ENCODE peak calls at places on chromosomes 6 and 20, in four cellular contexts. K is right lobe of liver, P is fibroblast of pulmonary artery, R is fibroblast of the aortic adventitia. D is an unnamed sample.

GRCh38 chr6:3292431-3293197 is 33.9 kb downstream of the PSMG4 start:
- DNase-seq in K (no peak), P (no peak), R (no peak), D (no peak)

GRCh38 chr6:43205849-43206248 is 23.4 kb downstream of the DNPH1 start:
- DNase-seq in K (no peak), P (no peak), R (no peak), D (no peak)

GRCh38 chr6:34513628-34514027 is 42.5 kb downstream of the SPDEF start:
- DNase-seq in K (peak; percentile 24), P (no peak), R (no peak), D (no peak)

GRCh38 chr20:21398505-21399057 is 1.3 kb upstream of the NKX2-4 start:
- DNase-seq in K (no peak), P (no peak), R (no peak), D (no peak)

GRCh38 chr6:165864925-165865324 is 201.9 kb upstream of the PDE10A start:
- DNase-seq in K (no peak), P (no peak), R (no peak), D (no peak)

GRCh38 chr20:32140603-32141002 is 31.1 kb downstream of the TM9SF4 start:
- DNase-seq in K (no peak), P (no peak), R (no peak), D (no peak)

GRCh38 chr6:132929141-132929540 is 114.8 kb downstream of the RPS12 start:
- DNase-seq in K (no peak), P (no peak), R (no peak), D (no peak)

GRCh38 chr6:14272111-14273085 is 154.8 kb downstream of the CD83 start:
- DNase-seq in K (no peak), P (peak; percentile 45), R (peak; percentile 84), D (peak; percentile 10)

GRCh38 chr6:42372699-42373098 is 79.0 kb downstream of the TRERF1 start:
- DNase-seq in K (no peak), P (no peak), R (no peak), D (no peak)

GRCh38 chr6:9504191-9504590 is 910.7 kb downstream of the TFAP2A start:
- DNase-seq in K (no peak), P (no peak), R (no peak), D (no peak)

GRCh38 chr6:44527961-44528644 is 140.6 kb downstream of the CDC5L start:
- DNase-seq in K (no peak), P (no peak), R (no peak), D (no peak)

GRCh38 chr20:10005885-10006284 is 28.9 kb upstream of the ANKEF1 start:
- DNase-seq in K (no peak), P (no peak), R (no peak), D (no peak)

GRCh38 chr20:18004389-18005031 is 35.7 kb downstream of the MGME1 start:
- DNase-seq in K (no peak), P (peak; percentile 22), R (peak; percentile 16), D (peak; percentile 41)

GRCh38 chr6:139801571-139802321 is 427.3 kb upstream of the CITED2 start:
- DNase-seq in K (no peak), P (peak; percentile 51), R (peak; percentile 16), D (peak; percentile 36)

GRCh38 chr6:26064619-26065257 is 22.5 kb upstream of the HFE start:
- DNase-seq in K (no peak), P (peak; percentile 75), R (peak; percentile 69), D (peak; percentile 63)

GRCh38 chr20:11917663-11918062 is at the start of gene BTBD3:
- DNase-seq in K (no peak), P (peak; percentile 77), R (peak; percentile 78), D (peak; percentile 76)

GRCh38 chr6:45835725-45836437 is 179.8 kb downstream of the CLIC5 start:
- DNase-seq in K (no peak), P (no peak), R (no peak), D (no peak)

GRCh38 chr6:84791233-84791632 is 26.8 kb upstream of the TBX18 start:
- DNase-seq in K (no peak), P (peak; percentile 78), R (peak; percentile 23), D (peak; percentile 83)

GRCh38 chr6:79544939-79545450 is 7.8 kb upstream of the LCA5 start:
- DNase-seq in K (peak; percentile 58), P (peak; percentile 100), R (peak; percentile 97), D (peak; percentile 99)

GRCh38 chr6:159490298-159490937 is 202.6 kb downstream of the SOD2 start:
- DNase-seq in K (no peak), P (no peak), R (no peak), D (peak; percentile 12)

GRCh38 chr6:168700880-168701279 is 259.9 kb downstream of the SMOC2 start:
- DNase-seq in K (no peak), P (no peak), R (no peak), D (no peak)

GRCh38 chr6:131823276-131823902 is 15.6 kb downstream of the ENPP1 start:
- DNase-seq in K (no peak), P (no peak), R (no peak), D (no peak)

GRCh38 chr6:117440558-117441525 is 15.1 kb upstream of the ROS1 start:
- DNase-seq in K (no peak), P (peak; percentile 72), R (peak; percentile 78), D (peak; percentile 99)

GRCh38 chr6:19812512-19813119 is 24.6 kb upstream of the ID4 start:
- DNase-seq in K (no peak), P (peak; percentile 81), R (peak; percentile 83), D (peak; percentile 61)

GRCh38 chr6:149449831-149450678 is 34.8 kb downstream of the ZC3H12D start:
- DNase-seq in K (no peak), P (no peak), R (no peak), D (no peak)

GRCh38 chr6:17032595-17033591 is 69.0 kb upstream of the STMND1 start:
- DNase-seq in K (no peak), P (peak; percentile 97), R (peak; percentile 96), D (peak; percentile 96)

GRCh38 chr6:53581161-53581560 is 36.3 kb upstream of the GCLC start:
- DNase-seq in K (no peak), P (peak; percentile 21), R (peak; percentile 57), D (peak; percentile 90)

GRCh38 chr6:20757761-20758160 is 223.5 kb downstream of the CDKAL1 start:
- DNase-seq in K (no peak), P (no peak), R (peak; percentile 45), D (peak; percentile 72)

GRCh38 chr6:99614430-99615161 is 8.0 kb downstream of the PRDM13 start:
- DNase-seq in K (no peak), P (no peak), R (no peak), D (no peak)

GRCh38 chr6:96898241-96898851 is 655 bp upstream of the NDUFAF4 start:
- DNase-seq in K (no peak), P (peak; percentile 36), R (peak; percentile 47), D (peak; percentile 38)

GRCh38 chr20:44513871-44514270 is 8.0 kb downstream of the SERINC3 start:
- DNase-seq in K (no peak), P (no peak), R (no peak), D (no peak)

GRCh38 chr20:57893364-57894001 is 183.7 kb upstream of the PMEPA1 start:
- DNase-seq in K (no peak), P (no peak), R (no peak), D (no peak)

GRCh38 chr6:84508981-84509380 is 255.4 kb downstream of the TBX18 start:
- DNase-seq in K (no peak), P (peak; percentile 48), R (peak; percentile 62), D (peak; percentile 29)

GRCh38 chr6:155333414-155333813 is 19.1 kb upstream of the TFB1M start:
- DNase-seq in K (no peak), P (no peak), R (no peak), D (no peak)

GRCh38 chr6:161373905-161374451 is 100.1 kb upstream of the AGPAT4 start:
- DNase-seq in K (no peak), P (peak; percentile 69), R (peak; percentile 69), D (peak; percentile 66)

GRCh38 chr6:14981960-14982359 is 263.9 kb upstream of the JARID2 start:
- DNase-seq in K (no peak), P (no peak), R (no peak), D (peak; percentile 16)

GRCh38 chr6:39221746-39222641 is 7.3 kb downstream of the KCNK5 start:
- DNase-seq in K (no peak), P (no peak), R (no peak), D (no peak)

DNA sequence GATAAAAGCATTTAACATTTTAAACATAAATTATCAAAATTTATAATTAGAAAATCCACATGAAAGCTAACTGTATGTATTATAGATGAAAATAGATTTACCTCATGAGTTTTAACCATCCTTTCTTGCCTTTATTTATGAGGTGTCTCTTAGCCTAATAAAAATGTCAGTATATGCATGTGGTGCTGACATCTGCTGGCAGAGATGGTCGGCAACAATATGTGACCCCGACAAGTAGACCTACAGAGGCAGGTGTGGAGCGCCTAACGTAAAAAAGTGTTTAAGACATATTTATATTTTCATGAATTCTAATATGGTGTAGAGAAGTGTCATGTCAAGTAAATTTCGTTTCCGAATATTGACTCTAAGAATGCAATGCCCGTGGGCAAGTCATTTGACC is 149.0 kb upstream of the FUT9 start:
- DNase-seq in K (peak; percentile 41), P (peak; percentile 1), R (no peak), D (peak; percentile 1)
- TF ChIP-seq CTCF in K (peak; percentile 60), P (no peak), R (no peak), D (no peak)

GRCh38 chr20:3240776-3241363 is 1.9 kb upstream of the SLC4A11 start:
- DNase-seq in K (no peak), P (no peak), R (no peak), D (no peak)
- H3K4me3 ChIP-seq in K (no peak overlapping the region), P (peak overlapping the region; percentile 66), R (peak overlapping the region; percentile 69), D (no peak overlapping the region)

DNA sequence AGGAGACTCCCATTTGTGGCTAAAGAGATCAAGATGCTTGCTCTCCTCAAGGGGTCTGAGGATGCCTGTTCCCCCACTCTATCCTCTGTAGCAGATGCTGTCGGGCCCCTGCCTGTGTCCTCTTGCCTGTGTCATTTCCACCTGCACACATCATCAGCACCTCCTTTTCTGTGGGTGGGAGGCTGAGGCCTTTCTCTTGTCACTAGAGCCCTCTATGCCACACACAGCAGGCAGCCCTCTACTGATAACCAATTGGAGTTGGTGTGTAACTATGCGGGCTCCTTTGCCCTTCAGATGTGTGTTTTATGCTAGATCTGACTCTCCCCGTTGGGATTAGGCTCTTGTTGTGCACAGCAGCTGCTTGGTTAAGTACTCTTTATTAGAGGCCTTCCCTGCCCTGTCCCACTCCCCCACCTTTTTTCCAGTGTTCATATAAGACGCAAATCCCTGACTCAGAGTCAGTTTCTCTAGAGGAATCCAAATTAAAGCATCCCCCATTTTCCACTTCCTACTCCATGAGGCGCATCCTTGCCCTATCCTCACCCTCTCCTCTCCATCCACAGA is 7.7 kb downstream of the TREML2 start:
- DNase-seq in K (no peak), P (no peak), R (no peak), D (no peak)
- TF ChIP-seq CTCF in K (no peak), P (no peak), R (no peak), D (no peak)

DNA sequence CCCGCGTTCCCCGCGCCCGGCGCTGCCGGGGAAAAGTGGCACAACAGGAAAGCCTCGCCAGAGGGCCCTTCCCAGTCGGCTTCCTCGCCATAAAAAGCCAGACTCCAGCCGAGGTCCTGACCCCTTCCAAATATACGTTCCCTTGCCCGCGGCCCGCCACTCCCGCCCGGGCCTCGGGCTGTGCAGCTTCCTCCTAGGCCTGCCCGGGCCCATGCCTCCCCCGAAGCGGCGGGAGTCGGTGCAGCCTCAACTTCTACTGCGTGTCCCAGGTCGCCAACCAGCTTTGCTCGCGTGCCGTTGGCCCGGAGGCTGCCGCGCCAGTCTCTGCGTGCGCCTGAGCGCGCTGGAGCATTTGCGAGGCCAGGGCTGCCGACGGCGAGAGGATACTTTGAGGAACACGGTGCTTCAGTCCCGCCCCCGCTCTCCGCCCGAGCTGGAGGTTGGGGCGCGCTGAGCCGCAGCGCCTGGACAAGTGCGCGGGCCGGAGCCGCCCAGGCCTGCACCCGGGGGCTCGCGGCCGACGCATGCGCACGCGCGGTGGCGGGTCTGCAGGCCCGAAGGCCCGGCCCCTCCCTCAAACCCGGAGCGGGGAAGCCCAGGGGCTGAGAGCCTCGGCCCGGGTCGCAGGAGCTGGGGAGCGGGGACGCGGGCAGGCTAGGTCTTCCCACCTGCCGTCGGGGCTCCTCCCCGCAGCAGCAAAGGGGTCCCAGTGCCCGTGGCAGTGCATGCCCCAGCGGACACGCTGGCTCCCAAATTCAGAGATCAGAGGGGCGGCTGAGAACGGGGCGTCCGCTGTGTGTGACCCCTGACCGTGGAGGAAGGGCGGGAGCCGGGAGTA is 10.2 kb downstream of the FOXC1 start:
- DNase-seq in K (peak; percentile 58), P (no peak), R (peak; percentile 47), D (no peak)
- H3K4me3 ChIP-seq in K (no peak overlapping the region), P (no peak overlapping the region), R (peak overlapping the region; percentile 40), D (no peak overlapping the region)